ENCODE peak calls at places on chromosomes 6 and 20, in seven cellular contexts. H is GM12865, L is nephron progenitor cell, B is tibial nerve, J is astrocyte of the cerebellum, C is astrocyte of the spinal cord, M is adrenal gland. Z is an unnamed sample.

GRCh38 chr20:47124235-47124717 is 229.6 kb downstream of the EYA2 start:
- DNase-seq in H (no peak), M (no peak), C (no peak), B (no peak), L (no peak), J (no peak), Z (no peak)

GRCh38 chr6:136657629-136658028 is 107.4 kb upstream of the MAP7 start:
- DNase-seq in J (no peak), H (no peak), L (no peak), M (no peak), B (no peak), C (no peak), Z (no peak)

GRCh38 chr6:104579464-104579863 is 280.3 kb downstream of the HACE1 start:
- DNase-seq in J (no peak), C (no peak), B (no peak), L (no peak), M (no peak), H (no peak), Z (no peak)

GRCh38 chr20:42986143-42986773 is 203.4 kb downstream of the PTPRT start:
- DNase-seq in J (no peak), C (no peak), M (no peak), L (no peak), B (no peak), H (no peak), Z (no peak)

GRCh38 chr20:4638826-4639225 is 82.9 kb upstream of the PRND start:
- DNase-seq in B (no peak), C (no peak), J (no peak), L (no peak), M (no peak), H (no peak), Z (no peak)

GRCh38 chr6:12605888-12606345 is 110.7 kb upstream of the PHACTR1 start:
- DNase-seq in H (peak), J (peak), C (peak), B (no peak), L (peak), M (peak), Z (peak)

GRCh38 chr20:16423311-16424212 is 149.7 kb downstream of the KIF16B start:
- DNase-seq in B (no peak), J (no peak), H (peak), M (no peak), L (no peak), C (no peak), Z (no peak)

GRCh38 chr6:136014454-136015421 is 163.2 kb downstream of the PDE7B start:
- DNase-seq in J (peak), C (peak), H (no peak), L (no peak), M (no peak), B (no peak), Z (no peak)

GRCh38 chr6:154134471-154135147 is 95.6 kb downstream of the OPRM1 start:
- DNase-seq in B (no peak), M (no peak), C (no peak), J (no peak), L (no peak), H (no peak), Z (no peak)

GRCh38 chr6:36487698-36488097 is 44.9 kb downstream of the KCTD20 start:
- DNase-seq in H (no peak), L (no peak), M (no peak), C (no peak), B (no peak), J (peak), Z (no peak)

GRCh38 chr6:118933855-118934460 is 1.0 kb downstream of the MCM9 start:
- DNase-seq in L (no peak), B (no peak), H (no peak), C (peak), M (no peak), J (no peak), Z (no peak)

GRCh38 chr6:29967379-29968010 is 25.2 kb downstream of the HLA-A start:
- DNase-seq in L (no peak), B (no peak), M (no peak), C (peak), H (no peak), J (no peak), Z (no peak)

GRCh38 chr6:53544050-53544499 is 826 bp downstream of the GCLC start:
- DNase-seq in L (no peak), B (no peak), C (peak), M (peak), H (no peak), J (no peak), Z (no peak)

GRCh38 chr6:41477572-41477971 is 68.6 kb upstream of the FOXP4 start:
- DNase-seq in C (no peak), J (no peak), B (no peak), H (no peak), M (no peak), L (no peak), Z (no peak)

GRCh38 chr6:44043479-44044153 is 83.6 kb downstream of the MRPL14 start:
- DNase-seq in M (no peak), H (no peak), J (no peak), C (peak), L (no peak), B (no peak), Z (peak)

GRCh38 chr6:170294813-170295518 is 4.1 kb upstream of the DLL1 start:
- DNase-seq in M (no peak), L (no peak), J (no peak), H (no peak), C (no peak), B (no peak), Z (peak)

GRCh38 chr20:58706150-58706892 is 13.7 kb downstream of the NPEPL1 start:
- DNase-seq in C (no peak), J (no peak), M (peak), H (no peak), B (peak), L (no peak), Z (no peak)

GRCh38 chr20:50274570-50275430 is 84.2 kb downstream of the CEBPB start:
- DNase-seq in H (no peak), C (no peak), J (no peak), M (peak), B (no peak), L (no peak), Z (no peak)

GRCh38 chr6:96940322-96940721 is 15.8 kb downstream of the KLHL32 start:
- DNase-seq in J (no peak), H (no peak), M (no peak), B (no peak), C (no peak), L (no peak), Z (no peak)

GRCh38 chr6:894274-894673 is 201.3 kb upstream of the EXOC2 start:
- DNase-seq in M (no peak), C (no peak), B (no peak), J (no peak), H (no peak), L (no peak), Z (peak)

GRCh38 chr20:4151991-4152695 is 136.8 kb upstream of the RNF24 start:
- DNase-seq in L (no peak), C (peak), H (no peak), J (peak), M (no peak), B (no peak), Z (no peak)

GRCh38 chr20:54539521-54540046 is 64.2 kb downstream of the DOK5 start:
- DNase-seq in C (no peak), B (no peak), M (no peak), L (no peak), J (no peak), H (no peak), Z (no peak)

GRCh38 chr6:35718911-35719381 is 17.9 kb upstream of the ARMC12 start:
- DNase-seq in L (no peak), H (no peak), J (no peak), C (peak), M (no peak), B (no peak), Z (peak)

GRCh38 chr20:22768779-22769178 is 184.4 kb upstream of the FOXA2 start:
- DNase-seq in L (no peak), J (no peak), M (no peak), C (no peak), B (no peak), H (no peak), Z (no peak)

GRCh38 chr6:133555726-133556125 is 314.6 kb downstream of the EYA4 start:
- DNase-seq in B (no peak), J (no peak), M (no peak), C (peak), H (no peak), L (no peak), Z (no peak)

GRCh38 chr6:7721654-7722053 is 4.2 kb upstream of the BMP6 start:
- DNase-seq in H (peak), L (no peak), M (no peak), J (peak), C (peak), B (no peak), Z (no peak)

GRCh38 chr6:98539669-98540207 is 294.6 kb upstream of the POU3F2 start:
- DNase-seq in B (no peak), J (no peak), M (no peak), C (no peak), H (peak), L (no peak), Z (no peak)

GRCh38 chr6:136284909-136285308 is 4.7 kb downstream of the BCLAF1 start:
- DNase-seq in J (no peak), M (no peak), L (no peak), C (peak), H (no peak), B (no peak), Z (no peak)

GRCh38 chr6:17656092-17656491 is 50.6 kb downstream of the NUP153 start:
- DNase-seq in B (no peak), H (no peak), M (no peak), L (no peak), C (no peak), J (no peak), Z (no peak)

DNA sequence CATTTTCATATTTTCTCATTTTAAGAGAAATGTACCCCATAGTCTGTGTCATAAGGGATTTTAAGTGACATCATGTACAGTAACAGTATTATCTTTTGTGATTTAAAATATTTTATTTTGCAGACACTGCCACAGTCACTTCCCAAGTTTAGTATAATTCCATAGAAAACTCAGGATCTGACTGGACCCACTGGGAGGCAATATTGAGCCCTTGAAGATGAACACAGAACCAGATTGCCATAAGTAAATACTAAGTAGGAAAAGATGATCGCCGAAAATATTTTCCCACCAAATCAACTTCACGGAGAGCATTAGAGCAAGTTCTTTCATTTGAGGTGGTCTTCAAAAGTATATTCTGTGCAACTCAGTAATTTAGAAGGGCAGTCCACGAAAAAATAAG is 17.6 kb upstream of the PKHD1 start:
- DNase-seq in C (no peak), L (no peak), B (no peak), J (no peak), H (no peak), M (no peak), Z (no peak)
- TF ChIP-seq CTCF in C (no peak), L (no peak), B (no peak), J (no peak), H (no peak), M (no peak), Z (no peak)

GRCh38 chr6:93721386-93722048 is 302.2 kb upstream of the EPHA7 start:
- DNase-seq in H (peak), B (no peak), J (peak), L (peak), M (no peak), C (peak), Z (no peak)
- TF ChIP-seq CTCF in H (no peak), B (peak), J (peak), L (peak), M (no peak), C (peak), Z (no peak)

DNA sequence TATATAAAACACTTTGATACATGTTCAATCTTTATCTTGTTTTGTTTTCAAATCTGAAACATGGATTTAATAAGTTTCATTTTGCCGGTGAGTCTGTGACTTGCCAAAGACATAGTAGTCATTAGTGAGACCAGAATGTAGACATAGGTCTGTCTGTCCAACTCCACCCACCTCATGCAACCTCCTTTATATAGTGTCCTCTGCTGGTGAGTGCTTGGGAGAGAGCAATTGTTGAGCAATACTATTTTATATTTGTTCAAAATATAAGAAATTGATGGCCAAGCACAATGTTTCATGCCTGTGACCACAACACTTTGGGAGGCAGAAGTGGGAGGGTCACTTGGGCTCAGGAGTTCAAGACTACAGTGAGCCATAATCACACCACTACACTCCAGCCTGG is 10.8 kb upstream of the LY86 start:
- DNase-seq in B (no peak), M (no peak), H (no peak), L (no peak), C (no peak), J (no peak), Z (no peak)
- TF ChIP-seq CTCF in B (no peak), M (no peak), H (no peak), L (no peak), C (no peak), J (no peak), Z (no peak)

DNA sequence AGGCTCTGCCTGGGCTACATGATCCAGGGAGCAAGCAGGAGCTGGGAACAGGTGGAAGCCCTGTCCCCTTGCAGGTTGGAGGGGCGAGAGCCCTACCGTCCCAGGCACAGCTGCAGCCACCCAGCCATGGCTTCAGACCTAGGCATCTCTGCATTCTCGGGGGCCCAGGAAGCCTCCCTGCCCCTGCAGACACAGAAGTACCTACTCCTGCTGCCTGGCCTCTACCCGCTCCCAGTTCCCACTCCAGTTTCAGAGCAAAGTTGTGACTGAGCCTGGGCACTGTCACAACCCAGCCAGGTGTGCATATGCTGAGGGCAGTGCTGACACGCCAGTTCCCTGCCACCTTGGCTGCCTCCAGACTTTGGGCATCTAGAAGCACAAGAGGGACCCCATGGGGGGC is 645.9 kb downstream of the HTR1B start:
- DNase-seq in C (no peak), L (no peak), B (no peak), H (no peak), J (no peak), M (no peak), Z (no peak)
- TF ChIP-seq CTCF in C (no peak), L (no peak), B (no peak), H (no peak), J (no peak), M (no peak), Z (no peak)

GRCh38 chr6:166465671-166466087 is 82.9 kb upstream of the MPC1 start:
- DNase-seq in H (no peak), J (no peak), M (no peak), B (no peak), L (no peak), C (no peak), Z (no peak)
- TF ChIP-seq CTCF in H (no peak), J (peak), M (no peak), B (no peak), L (no peak), C (peak), Z (no peak)